ENCODE peak calls at places on chromosomes 6 and 20, in six cellular contexts. Y is ascending aorta; V is mesendoderm; B is CD4-positive, alpha-beta T cell; F is substantia nigra; D is uterus. O is an unnamed sample.

GRCh38 chr20:44725852-44726251 is 10.7 kb downstream of the CCN5 start:
- DNase-seq in Y (no peak), V (no peak), B (no peak), F (no peak), D (no peak), O (no peak)

GRCh38 chr6:117156701-117157100 is 108.7 kb upstream of the VGLL2 start:
- DNase-seq in Y (no peak), V (no peak), B (no peak), F (no peak), D (no peak), O (no peak)

GRCh38 chr6:7173843-7174503 is 66.2 kb downstream of the RREB1 start:
- DNase-seq in Y (no peak), V (peak; percentile 97), B (no peak), F (no peak), D (no peak), O (no peak)

GRCh38 chr6:2249126-2249525 is 3.7 kb upstream of the GMDS start:
- DNase-seq in Y (no peak), V (no peak), B (no peak), F (no peak), D (no peak), O (no peak)

GRCh38 chr6:13304101-13304500 is 24.2 kb downstream of the TBC1D7 start:
- DNase-seq in Y (no peak), V (no peak), B (no peak), F (no peak), D (no peak), O (no peak)

GRCh38 chr6:17473554-17473953 is 80.2 kb downstream of the CAP2 start:
- DNase-seq in Y (no peak), V (no peak), B (no peak), F (no peak), D (peak; percentile 36), O (no peak)

GRCh38 chr6:139230421-139230840 is 61.4 kb downstream of the TXLNB start:
- DNase-seq in Y (no peak), V (peak; percentile 67), B (no peak), F (no peak), D (no peak), O (no peak)

GRCh38 chr6:42978487-42978792 is 541 bp downstream of the PEX6 start:
- DNase-seq in Y (peak; percentile 67), V (peak; percentile 42), B (no peak), F (no peak), D (no peak), O (peak; percentile 38)

GRCh38 chr6:84282566-84282965 is 55.1 kb upstream of the CEP162 start:
- DNase-seq in Y (peak; percentile 72), V (peak; percentile 6), B (no peak), F (no peak), D (no peak), O (no peak)

GRCh38 chr20:3222635-3223600 is 13.6 kb downstream of the ITPA start:
- DNase-seq in Y (no peak), V (no peak), B (peak; percentile 40), F (no peak), D (no peak), O (no peak)

GRCh38 chr6:4942673-4943009 is 61.2 kb downstream of the RPP40 start:
- DNase-seq in Y (no peak), V (no peak), B (no peak), F (no peak), D (no peak), O (no peak)

GRCh38 chr6:4943716-4944115 is 60.1 kb downstream of the RPP40 start:
- DNase-seq in Y (no peak), V (no peak), B (no peak), F (no peak), D (no peak), O (no peak)

GRCh38 chr6:4944325-4944724 is 59.5 kb downstream of the RPP40 start:
- DNase-seq in Y (no peak), V (no peak), B (no peak), F (no peak), D (no peak), O (no peak)

GRCh38 chr6:4940416-4940815 is 63.4 kb downstream of the RPP40 start:
- DNase-seq in Y (no peak), V (no peak), B (no peak), F (no peak), D (no peak), O (no peak)

DNA sequence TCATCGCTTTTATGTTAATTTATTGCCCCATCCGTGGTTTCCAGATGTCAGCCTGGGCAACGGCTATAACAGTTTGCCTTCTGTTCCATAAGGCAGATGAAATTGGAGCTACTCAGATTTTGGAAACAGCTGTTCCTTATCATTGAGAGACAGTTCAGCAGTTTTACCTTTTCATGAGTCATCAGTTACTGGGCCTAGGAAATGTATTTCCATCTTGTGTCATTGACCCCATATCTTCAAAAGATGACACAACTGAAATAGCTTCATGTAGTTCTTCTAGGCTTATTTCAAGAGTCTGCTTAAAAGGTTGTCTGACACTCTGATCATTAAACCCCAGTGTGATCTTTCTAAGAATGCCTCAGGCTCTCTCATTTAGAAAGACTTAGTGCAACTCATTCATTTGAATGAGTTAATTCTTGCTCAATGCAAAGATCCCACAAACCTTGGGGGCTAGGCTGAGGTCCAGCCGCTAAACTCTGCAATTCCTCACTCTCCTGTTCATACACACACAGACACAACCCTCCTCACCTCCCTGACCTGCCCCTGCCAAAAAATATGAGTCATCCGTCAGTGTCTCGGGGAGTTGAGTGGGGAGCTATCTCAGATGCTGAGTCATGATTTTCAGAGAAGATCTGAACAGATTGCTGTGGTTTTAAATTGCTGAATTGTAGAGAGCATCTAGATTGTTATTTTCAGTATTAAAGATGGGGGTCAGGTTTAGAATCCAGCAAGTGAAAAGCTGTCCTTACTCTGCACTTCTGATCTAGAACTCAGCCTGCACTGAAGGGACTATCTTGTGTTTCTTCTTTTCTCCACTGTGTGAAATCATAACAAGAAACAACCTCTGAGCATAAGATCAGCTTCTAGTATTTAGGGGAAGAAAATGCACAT is 61.8 kb downstream of the RPP40 start:
- DNase-seq in Y (no peak), V (peak; percentile 85), B (no peak), F (no peak), D (peak; percentile 78), O (peak; percentile 93)
- H3K27ac ChIP-seq in Y (no peak overlapping the region), V (no peak overlapping the region), B (no peak overlapping the region), F (no peak overlapping the region), D (peak overlapping the region; percentile 41), O (peak overlapping the region; percentile 79)

DNA sequence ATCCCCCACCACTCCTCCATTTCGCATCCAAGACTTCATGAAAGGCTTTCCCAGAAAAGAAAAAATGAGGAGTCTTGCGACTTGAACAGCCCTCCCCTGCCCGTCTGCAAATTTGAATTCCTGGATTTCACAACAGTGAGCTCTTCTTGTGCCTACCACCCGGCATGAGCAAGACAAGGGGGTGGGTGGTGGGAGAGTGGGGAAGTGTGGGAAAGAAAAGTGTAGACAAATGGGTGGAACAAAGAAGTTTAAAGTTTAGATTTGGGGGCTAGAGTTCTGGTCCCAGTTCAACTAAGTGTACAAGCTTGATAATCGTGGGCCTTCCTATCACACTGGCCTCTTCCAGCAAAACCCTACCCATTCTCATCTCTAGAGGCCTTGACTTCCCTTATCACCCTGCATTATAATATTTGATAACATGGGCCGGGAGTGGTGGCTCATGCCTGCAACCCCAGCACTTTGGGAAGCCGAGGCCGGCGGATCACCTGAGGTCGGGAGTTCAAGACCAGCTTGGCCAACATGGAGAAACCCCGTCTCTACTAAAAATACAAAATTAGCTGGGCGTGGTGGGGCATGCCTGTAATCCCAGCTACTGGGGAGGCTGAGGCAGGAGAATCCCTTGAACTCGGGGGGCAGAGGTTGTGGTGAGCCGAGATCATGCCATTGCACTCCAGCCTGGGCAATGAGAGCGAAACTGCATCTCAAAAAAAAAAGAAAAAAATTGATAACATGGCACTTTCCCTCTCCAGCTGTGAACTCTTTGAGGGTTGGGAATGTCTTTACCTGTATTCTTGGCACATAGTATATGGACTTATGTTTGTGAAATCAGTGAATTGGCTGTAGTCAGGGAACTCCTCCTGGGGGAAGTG is 654 bp upstream of the C6orf47 start:
- DNase-seq in Y (no peak), V (no peak), B (no peak), F (no peak), D (no peak), O (no peak)
- H3K27ac ChIP-seq in Y (peak overlapping the region; percentile 84), V (peak overlapping the region; percentile 53), B (peak overlapping the region; percentile 70), F (peak overlapping the region; percentile 42), D (peak overlapping the region; percentile 91), O (peak overlapping the region; percentile 88)

GRCh38 chr6:108874470-108875160 is 26.4 kb downstream of the ARMC2 start:
- DNase-seq in Y (peak; percentile 72), V (no peak), B (no peak), F (no peak), D (peak; percentile 66), O (no peak)

GRCh38 chr6:108875161-108875555 is 26.9 kb downstream of the ARMC2 start:
- DNase-seq in Y (no peak), V (no peak), B (no peak), F (no peak), D (no peak), O (no peak)

GRCh38 chr6:108873251-108873650 is 25.0 kb downstream of the ARMC2 start:
- DNase-seq in Y (no peak), V (no peak), B (no peak), F (no peak), D (no peak), O (no peak)

GRCh38 chr6:108872001-108872974 is 24.1 kb downstream of the ARMC2 start:
- DNase-seq in Y (no peak), V (peak; percentile 23), B (no peak), F (no peak), D (no peak), O (no peak)

DNA sequence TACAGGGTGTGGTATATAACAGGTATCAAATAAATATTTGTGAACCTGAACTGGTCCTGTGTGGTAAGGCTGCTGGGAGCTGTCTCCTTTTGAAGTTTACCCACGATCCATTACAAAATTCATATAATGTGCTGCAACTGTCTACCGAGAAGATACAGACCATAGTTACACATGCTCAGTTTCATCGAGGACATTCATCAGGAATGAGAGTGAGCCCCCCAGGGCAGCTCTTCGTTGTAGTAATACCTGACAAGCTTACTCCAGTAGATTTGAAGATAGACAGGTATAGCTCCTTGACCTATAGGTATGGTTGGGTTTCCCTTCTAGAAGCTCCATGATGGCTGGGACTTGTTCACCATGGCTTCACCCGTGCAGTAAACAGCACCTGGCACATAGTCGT is 25.7 kb downstream of the ARMC2 start:
- DNase-seq in Y (no peak), V (no peak), B (no peak), F (no peak), D (no peak), O (no peak)
- H3K27ac ChIP-seq in Y (peak overlapping the region; percentile 90), V (no peak overlapping the region), B (no peak overlapping the region), F (no peak overlapping the region), D (peak overlapping the region; percentile 84), O (no peak overlapping the region)

GRCh38 chr20:17965042-17965697 is 3.4 kb downstream of the SNX5 start:
- DNase-seq in Y (no peak), V (peak; percentile 56), B (no peak), F (no peak), D (no peak), O (no peak)

GRCh38 chr20:17964632-17965031 is 4.0 kb downstream of the SNX5 start:
- DNase-seq in Y (no peak), V (no peak), B (no peak), F (no peak), D (no peak), O (no peak)

GRCh38 chr20:17967595-17968365 is 814 bp downstream of the SNX5 start:
- DNase-seq in Y (no peak), V (peak; percentile 38), B (no peak), F (no peak), D (no peak), O (no peak)

GRCh38 chr20:17968366-17969275 is at the start of the genes MGME1 and SNX5:
- DNase-seq in Y (peak; percentile 100), V (peak; percentile 99), B (peak; percentile 96), F (peak; percentile 100), D (peak; percentile 99), O (peak; percentile 97)

GRCh38 chr20:17966432-17967312 is 1.9 kb downstream of the SNX5 start:
- DNase-seq in Y (no peak), V (peak; percentile 45), B (no peak), F (no peak), D (no peak), O (no peak)
- H3K27ac ChIP-seq in Y (peak overlapping the region; percentile 94), V (no peak overlapping the region), B (peak overlapping the region; percentile 54), F (peak overlapping the region; percentile 15), D (peak overlapping the region; percentile 98), O (peak overlapping the region; percentile 62)

GRCh38 chr6:162610351-162610750 is 117.2 kb downstream of the PRKN start:
- DNase-seq in Y (no peak), V (no peak), B (no peak), F (no peak), D (no peak), O (no peak)
- H3K27ac ChIP-seq in Y (no peak overlapping the region), V (no peak overlapping the region), B (no peak overlapping the region), F (no peak overlapping the region), D (no peak overlapping the region), O (no peak overlapping the region)

O was measured in RWPE1.